ENCODE peak calls at places on chromosome 9, in eight cellular contexts. One of them, this sample, is unnamed.

GRCh38 chr9:32500768-32501167 is 25.2 kb downstream of the RIGI start:
- DNase-seq in kidney glomerular epithelial cell: peak; percentile 65
- DNase-seq in HuH-7.5: no peak
- DNase-seq in stimulated activated naive B cell treated with anti-CD40 and anti-IgM and Interleukin-4, amounts not matched to agents 10 μg/mL and 1 μg/mL and 100 μg/mL, for 72 hours: no peak
- DNase-seq in NB4: no peak
- DNase-seq in astrocyte of the spinal cord: peak; percentile 46
- DNase-seq in WTC11: no peak
- DNase-seq in activated CD4-positive, alpha-beta T cell treated with anti-CD3 and anti-CD28 coated beads, Interleukin-2, amount 50 U/mL, for 1 hour: no peak
- DNase-seq in this sample: no peak

GRCh38 chr9:35656340-35656739 is 1.5 kb downstream of the RMRP start:
- DNase-seq in kidney glomerular epithelial cell: no peak
- DNase-seq in HuH-7.5: no peak
- DNase-seq in stimulated activated naive B cell treated with anti-CD40 and anti-IgM and Interleukin-4, amounts not matched to agents 10 μg/mL and 1 μg/mL and 100 μg/mL, for 72 hours: no peak
- DNase-seq in NB4: peak; percentile 64
- DNase-seq in astrocyte of the spinal cord: no peak
- DNase-seq in WTC11: no peak
- DNase-seq in activated CD4-positive, alpha-beta T cell treated with anti-CD3 and anti-CD28 coated beads, Interleukin-2, amount 50 U/mL, for 1 hour: no peak
- DNase-seq in this sample: no peak

GRCh38 chr9:23172979-23173637 is 652.9 kb downstream of the ELAVL2 start:
- DNase-seq in kidney glomerular epithelial cell: no peak
- DNase-seq in HuH-7.5: no peak
- DNase-seq in stimulated activated naive B cell treated with anti-CD40 and anti-IgM and Interleukin-4, amounts not matched to agents 10 μg/mL and 1 μg/mL and 100 μg/mL, for 72 hours: no peak
- DNase-seq in NB4: no peak
- DNase-seq in astrocyte of the spinal cord: no peak
- DNase-seq in WTC11: no peak
- DNase-seq in activated CD4-positive, alpha-beta T cell treated with anti-CD3 and anti-CD28 coated beads, Interleukin-2, amount 50 U/mL, for 1 hour: no peak
- DNase-seq in this sample: no peak

GRCh38 chr9:127130661-127131538 is 8.5 kb upstream of the ANGPTL2 start:
- DNase-seq in kidney glomerular epithelial cell: no peak
- DNase-seq in HuH-7.5: no peak
- DNase-seq in stimulated activated naive B cell treated with anti-CD40 and anti-IgM and Interleukin-4, amounts not matched to agents 10 μg/mL and 1 μg/mL and 100 μg/mL, for 72 hours: no peak
- DNase-seq in NB4: peak; percentile 96
- DNase-seq in astrocyte of the spinal cord: peak; percentile 94
- DNase-seq in WTC11: no peak
- DNase-seq in activated CD4-positive, alpha-beta T cell treated with anti-CD3 and anti-CD28 coated beads, Interleukin-2, amount 50 U/mL, for 1 hour: no peak
- DNase-seq in this sample: peak; percentile 67

GRCh38 chr9:73074176-73074708 is 77.4 kb upstream of the ANXA1 start:
- DNase-seq in kidney glomerular epithelial cell: no peak
- DNase-seq in HuH-7.5: no peak
- DNase-seq in stimulated activated naive B cell treated with anti-CD40 and anti-IgM and Interleukin-4, amounts not matched to agents 10 μg/mL and 1 μg/mL and 100 μg/mL, for 72 hours: no peak
- DNase-seq in NB4: no peak
- DNase-seq in astrocyte of the spinal cord: no peak
- DNase-seq in WTC11: no peak
- DNase-seq in activated CD4-positive, alpha-beta T cell treated with anti-CD3 and anti-CD28 coated beads, Interleukin-2, amount 50 U/mL, for 1 hour: no peak
- DNase-seq in this sample: no peak

GRCh38 chr9:5892456-5893133 is 1.9 kb downstream of the MLANA start:
- DNase-seq in kidney glomerular epithelial cell: no peak
- DNase-seq in HuH-7.5: no peak
- DNase-seq in stimulated activated naive B cell treated with anti-CD40 and anti-IgM and Interleukin-4, amounts not matched to agents 10 μg/mL and 1 μg/mL and 100 μg/mL, for 72 hours: no peak
- DNase-seq in NB4: no peak
- DNase-seq in astrocyte of the spinal cord: no peak
- DNase-seq in WTC11: no peak
- DNase-seq in activated CD4-positive, alpha-beta T cell treated with anti-CD3 and anti-CD28 coated beads, Interleukin-2, amount 50 U/mL, for 1 hour: no peak
- DNase-seq in this sample: no peak

GRCh38 chr9:84669293-84670105 is at the start of gene NTRK2:
- DNase-seq in kidney glomerular epithelial cell: peak; percentile 3
- DNase-seq in HuH-7.5: no peak
- DNase-seq in stimulated activated naive B cell treated with anti-CD40 and anti-IgM and Interleukin-4, amounts not matched to agents 10 μg/mL and 1 μg/mL and 100 μg/mL, for 72 hours: no peak
- DNase-seq in NB4: no peak
- DNase-seq in astrocyte of the spinal cord: peak; percentile 52
- DNase-seq in WTC11: peak; percentile 54
- DNase-seq in activated CD4-positive, alpha-beta T cell treated with anti-CD3 and anti-CD28 coated beads, Interleukin-2, amount 50 U/mL, for 1 hour: no peak
- DNase-seq in this sample: peak; percentile 39

GRCh38 chr9:93603011-93603410 is 26.6 kb downstream of the PHF2 start:
- DNase-seq in kidney glomerular epithelial cell: no peak
- DNase-seq in HuH-7.5: no peak
- DNase-seq in stimulated activated naive B cell treated with anti-CD40 and anti-IgM and Interleukin-4, amounts not matched to agents 10 μg/mL and 1 μg/mL and 100 μg/mL, for 72 hours: no peak
- DNase-seq in NB4: no peak
- DNase-seq in astrocyte of the spinal cord: no peak
- DNase-seq in WTC11: no peak
- DNase-seq in activated CD4-positive, alpha-beta T cell treated with anti-CD3 and anti-CD28 coated beads, Interleukin-2, amount 50 U/mL, for 1 hour: no peak
- DNase-seq in this sample: no peak

GRCh38 chr9:90459321-90459720 is 183.3 kb downstream of the DIRAS2 start:
- DNase-seq in kidney glomerular epithelial cell: no peak
- DNase-seq in HuH-7.5: no peak
- DNase-seq in stimulated activated naive B cell treated with anti-CD40 and anti-IgM and Interleukin-4, amounts not matched to agents 10 μg/mL and 1 μg/mL and 100 μg/mL, for 72 hours: no peak
- DNase-seq in NB4: no peak
- DNase-seq in astrocyte of the spinal cord: no peak
- DNase-seq in WTC11: no peak
- DNase-seq in activated CD4-positive, alpha-beta T cell treated with anti-CD3 and anti-CD28 coated beads, Interleukin-2, amount 50 U/mL, for 1 hour: no peak
- DNase-seq in this sample: no peak

GRCh38 chr9:107749787-107750444 is 260.3 kb upstream of the KLF4 start:
- DNase-seq in kidney glomerular epithelial cell: no peak
- DNase-seq in HuH-7.5: no peak
- DNase-seq in stimulated activated naive B cell treated with anti-CD40 and anti-IgM and Interleukin-4, amounts not matched to agents 10 μg/mL and 1 μg/mL and 100 μg/mL, for 72 hours: no peak
- DNase-seq in NB4: peak; percentile 65
- DNase-seq in astrocyte of the spinal cord: peak; percentile 92
- DNase-seq in WTC11: peak; percentile 69
- DNase-seq in activated CD4-positive, alpha-beta T cell treated with anti-CD3 and anti-CD28 coated beads, Interleukin-2, amount 50 U/mL, for 1 hour: peak; percentile 0
- DNase-seq in this sample: peak; percentile 86